ENCODE peak calls at places on chromosomes 11 and 22, in five cellular contexts. D is endothelial cell; H is GM23248; O is T-helper 1 cell; Y is activated T-helper 1 cell treated with anti-CD3 and anti-CD28 coated beads, Interleukin-12 subunit alpha, Interleukin-12 subunit beta, Interleukin-2, Interleukin-4 antibody, amounts not matched to agents 30 ng/mL and 10 ng/mL and 1 ng/mL, durations not matched to agents 14 hours and 24 hours and 36 hours. R is an unnamed sample.

GRCh38 chr22:33680632-33681031 is 239.6 kb downstream of the LARGE1 start:
- DNase-seq in D (no peak), H (no peak), O (no peak), Y (no peak), R (no peak)

GRCh38 chr11:132626446-132626845 is 905.9 kb downstream of the OPCML start:
- DNase-seq in D (no peak), H (no peak), O (no peak), Y (no peak), R (no peak)

GRCh38 chr11:67545280-67545679 is 22.0 kb upstream of the CABP2 start:
- DNase-seq in D (no peak), H (no peak), O (no peak), Y (no peak), R (no peak)

GRCh38 chr11:5280582-5281102 is 10.9 kb upstream of the HBE1 start:
- DNase-seq in D (no peak), H (peak), O (no peak), Y (peak), R (no peak)

GRCh38 chr22:47206819-47207218 is 444.4 kb downstream of the TBC1D22A start:
- DNase-seq in D (no peak), H (no peak), O (no peak), Y (no peak), R (no peak)

GRCh38 chr22:49662681-49663080 is 165.0 kb downstream of the BRD1 start:
- DNase-seq in D (no peak), H (no peak), O (no peak), Y (no peak), R (no peak)

GRCh38 chr11:20611892-20612291 is 12.5 kb downstream of the SLC6A5 start:
- DNase-seq in D (no peak), H (no peak), O (no peak), Y (no peak), R (no peak)

GRCh38 chr11:6568191-6568918 is 35.1 kb downstream of the RRP8 start:
- DNase-seq in D (no peak), H (peak), O (no peak), Y (no peak), R (no peak)

GRCh38 chr11:134527382-134528243 is 115.6 kb upstream of the B3GAT1 start:
- DNase-seq in D (no peak), H (no peak), O (no peak), Y (no peak), R (no peak)

GRCh38 chr11:13302440-13302958 is 24.9 kb downstream of the BMAL1 start:
- DNase-seq in D (no peak), H (no peak), O (no peak), Y (no peak), R (no peak)

GRCh38 chr11:126498281-126498680 is 142.8 kb downstream of the ST3GAL4 start:
- DNase-seq in D (no peak), H (no peak), O (no peak), Y (no peak), R (no peak)

GRCh38 chr22:19964701-19965386 is 23.2 kb upstream of the TXNRD2 start:
- DNase-seq in D (no peak), H (no peak), O (no peak), Y (no peak), R (no peak)